ENCODE peak calls at places on chromosomes 1 and 21, in seven cellular contexts. One of them, this sample, is unnamed. For H3K4me1, the result is how much of the 10 kb centered on the place peaks cover.

GRCh38 chr1:23657659-23658275 is 33.8 kb upstream of the RPL11 start:
- DNase-seq in kidney: no peak
- DNase-seq in keratinocyte: no peak
- DNase-seq in mammary epithelial cell: peak
- DNase-seq in psoas muscle: peak
- DNase-seq in heart left ventricle: peak
- DNase-seq in cardiac muscle cell: peak
- DNase-seq in this sample: peak

GRCh38 chr1:109151146-109151545 is 37.2 kb downstream of the ELAPOR1 start:
- DNase-seq in keratinocyte: no peak
- DNase-seq in mammary epithelial cell: peak
- DNase-seq in psoas muscle: peak
- DNase-seq in heart left ventricle: peak
- DNase-seq in cardiac muscle cell: peak
- DNase-seq in kidney: peak
- DNase-seq in this sample: no peak

GRCh38 chr1:102588536-102588935 is 519.8 kb downstream of the COL11A1 start:
- DNase-seq in kidney: no peak
- DNase-seq in mammary epithelial cell: no peak
- DNase-seq in psoas muscle: no peak
- DNase-seq in heart left ventricle: peak
- DNase-seq in keratinocyte: no peak
- DNase-seq in cardiac muscle cell: no peak
- DNase-seq in this sample: no peak

GRCh38 chr1:243246916-243247315 is 8.2 kb downstream of the CEP170 start:
- DNase-seq in heart left ventricle: no peak
- DNase-seq in cardiac muscle cell: peak
- DNase-seq in psoas muscle: no peak
- DNase-seq in kidney: no peak
- DNase-seq in mammary epithelial cell: no peak
- DNase-seq in keratinocyte: no peak
- DNase-seq in this sample: no peak

GRCh38 chr1:239308701-239309333 is 77.6 kb upstream of the CHRM3 start:
- DNase-seq in mammary epithelial cell: peak
- DNase-seq in cardiac muscle cell: peak
- DNase-seq in kidney: no peak
- DNase-seq in psoas muscle: no peak
- DNase-seq in keratinocyte: no peak
- DNase-seq in heart left ventricle: peak
- DNase-seq in this sample: peak

GRCh38 chr1:42973304-42973703 is 14.6 kb upstream of the SLC2A1 start:
- DNase-seq in psoas muscle: no peak
- DNase-seq in heart left ventricle: peak
- DNase-seq in keratinocyte: no peak
- DNase-seq in cardiac muscle cell: no peak
- DNase-seq in kidney: no peak
- DNase-seq in mammary epithelial cell: no peak
- DNase-seq in this sample: no peak

GRCh38 chr21:41741253-41742072 is 25.4 kb downstream of the RIPK4 start:
- DNase-seq in keratinocyte: no peak
- DNase-seq in heart left ventricle: peak
- DNase-seq in psoas muscle: no peak
- DNase-seq in kidney: peak
- DNase-seq in cardiac muscle cell: no peak
- DNase-seq in mammary epithelial cell: no peak
- DNase-seq in this sample: no peak

GRCh38 chr1:29876441-29876840 is 640.1 kb downstream of the PTPRU start:
- DNase-seq in heart left ventricle: no peak
- DNase-seq in cardiac muscle cell: no peak
- DNase-seq in kidney: no peak
- DNase-seq in mammary epithelial cell: no peak
- DNase-seq in psoas muscle: no peak
- DNase-seq in keratinocyte: no peak
- DNase-seq in this sample: no peak

GRCh38 chr1:247908761-247909160 is 11.3 kb upstream of the OR2T8 start:
- DNase-seq in cardiac muscle cell: no peak
- DNase-seq in psoas muscle: no peak
- DNase-seq in heart left ventricle: no peak
- DNase-seq in keratinocyte: no peak
- DNase-seq in kidney: no peak
- DNase-seq in mammary epithelial cell: no peak
- DNase-seq in this sample: no peak

GRCh38 chr21:42550817-42551216 is 37.2 kb downstream of the SLC37A1 start:
- DNase-seq in cardiac muscle cell: no peak
- DNase-seq in heart left ventricle: no peak
- DNase-seq in mammary epithelial cell: no peak
- DNase-seq in psoas muscle: no peak
- DNase-seq in keratinocyte: no peak
- DNase-seq in kidney: no peak
- DNase-seq in this sample: no peak

GRCh38 chr1:24149854-24150227 is 6.9 kb upstream of the IL22RA1 start:
- DNase-seq in keratinocyte: peak
- DNase-seq in mammary epithelial cell: peak
- DNase-seq in cardiac muscle cell: peak
- DNase-seq in heart left ventricle: no peak
- DNase-seq in psoas muscle: no peak
- DNase-seq in kidney: no peak
- DNase-seq in this sample: no peak

GRCh38 chr1:146012703-146013565 is 8.6 kb downstream of the HJV start:
- DNase-seq in heart left ventricle: no peak
- DNase-seq in mammary epithelial cell: peak
- DNase-seq in kidney: no peak
- DNase-seq in psoas muscle: no peak
- DNase-seq in cardiac muscle cell: peak
- DNase-seq in keratinocyte: no peak
- DNase-seq in this sample: no peak

GRCh38 chr1:201566529-201566823 is 27.5 kb downstream of the NAV1 start:
- DNase-seq in mammary epithelial cell: no peak
- DNase-seq in cardiac muscle cell: no peak
- DNase-seq in psoas muscle: no peak
- DNase-seq in heart left ventricle: no peak
- DNase-seq in keratinocyte: no peak
- DNase-seq in kidney: no peak
- DNase-seq in this sample: no peak

GRCh38 chr1:24020032-24020431 is 39.9 kb upstream of the SRSF10 start:
- DNase-seq in keratinocyte: no peak
- DNase-seq in kidney: no peak
- DNase-seq in cardiac muscle cell: peak
- DNase-seq in heart left ventricle: no peak
- DNase-seq in psoas muscle: peak
- DNase-seq in mammary epithelial cell: no peak
- DNase-seq in this sample: no peak

GRCh38 chr1:211643324-211644212 is 31.9 kb downstream of the NEK2 start:
- DNase-seq in cardiac muscle cell: no peak
- DNase-seq in mammary epithelial cell: peak
- DNase-seq in heart left ventricle: no peak
- DNase-seq in keratinocyte: no peak
- DNase-seq in kidney: peak
- DNase-seq in psoas muscle: no peak
- DNase-seq in this sample: peak

GRCh38 chr1:233304489-233305102 is 9.1 kb upstream of the PCNX2 start:
- DNase-seq in mammary epithelial cell: peak
- DNase-seq in keratinocyte: no peak
- DNase-seq in psoas muscle: no peak
- DNase-seq in heart left ventricle: no peak
- DNase-seq in kidney: no peak
- DNase-seq in cardiac muscle cell: peak
- DNase-seq in this sample: no peak

GRCh38 chr1:197485790-197486189 is 217.7 kb downstream of the CRB1 start:
- DNase-seq in cardiac muscle cell: no peak
- DNase-seq in keratinocyte: no peak
- DNase-seq in psoas muscle: no peak
- DNase-seq in kidney: no peak
- DNase-seq in mammary epithelial cell: no peak
- DNase-seq in heart left ventricle: no peak
- DNase-seq in this sample: no peak

GRCh38 chr1:172145231-172145651 is 275.2 kb upstream of the C1orf105 start:
- DNase-seq in heart left ventricle: no peak
- DNase-seq in kidney: no peak
- DNase-seq in keratinocyte: no peak
- DNase-seq in mammary epithelial cell: no peak
- DNase-seq in cardiac muscle cell: peak
- DNase-seq in psoas muscle: no peak
- DNase-seq in this sample: no peak

GRCh38 chr21:26061437-26061836 is 109.1 kb downstream of the APP start:
- DNase-seq in cardiac muscle cell: peak
- DNase-seq in mammary epithelial cell: no peak
- DNase-seq in keratinocyte: no peak
- DNase-seq in heart left ventricle: no peak
- DNase-seq in psoas muscle: no peak
- DNase-seq in kidney: no peak
- DNase-seq in this sample: no peak

DNA sequence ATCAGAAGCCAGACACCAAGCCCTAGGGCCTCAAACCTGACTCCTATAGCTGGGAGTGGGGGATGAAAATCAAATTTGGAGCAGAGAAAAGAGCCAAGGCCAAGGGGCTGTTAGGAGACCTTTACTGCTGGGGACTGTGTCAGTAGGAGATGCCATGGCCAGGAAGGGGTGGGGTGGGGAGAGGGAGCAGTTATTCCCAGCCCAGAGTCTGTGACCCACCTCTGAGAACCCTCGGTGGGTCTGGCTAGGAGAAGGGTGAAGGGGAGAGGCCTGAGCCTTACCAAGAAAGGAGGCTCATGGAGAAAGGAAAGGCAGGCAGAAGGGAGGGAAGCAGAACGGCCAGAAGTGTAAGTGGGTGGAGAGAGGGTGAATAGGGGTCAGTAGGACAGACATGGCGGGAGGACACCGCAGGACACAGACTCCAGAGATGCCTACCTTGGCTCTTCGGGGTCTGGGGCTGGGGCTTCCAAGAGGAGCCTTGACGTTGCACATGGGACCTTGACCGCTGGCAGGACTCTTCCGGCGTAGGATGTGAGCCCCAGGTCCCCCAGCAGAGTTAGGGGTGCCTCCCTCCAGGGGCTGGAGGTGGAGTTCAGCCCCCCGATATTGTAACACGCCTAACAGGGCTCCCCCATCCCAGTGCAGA is 1.2 kb downstream of the ADAMTS4 start:
- DNase-seq in heart left ventricle: no peak
- DNase-seq in keratinocyte: no peak
- DNase-seq in cardiac muscle cell: no peak
- DNase-seq in mammary epithelial cell: no peak
- DNase-seq in psoas muscle: no peak
- DNase-seq in kidney: no peak
- DNase-seq in this sample: no peak
- H3K4me1 ChIP-seq in heart left ventricle: half or more
- H3K4me1 ChIP-seq in keratinocyte: under half
- H3K4me1 ChIP-seq in cardiac muscle cell: under half
- H3K4me1 ChIP-seq in mammary epithelial cell: under half
- H3K4me1 ChIP-seq in psoas muscle: under half
- H3K4me1 ChIP-seq in kidney: under half
- H3K4me1 ChIP-seq in this sample: under half

DNA sequence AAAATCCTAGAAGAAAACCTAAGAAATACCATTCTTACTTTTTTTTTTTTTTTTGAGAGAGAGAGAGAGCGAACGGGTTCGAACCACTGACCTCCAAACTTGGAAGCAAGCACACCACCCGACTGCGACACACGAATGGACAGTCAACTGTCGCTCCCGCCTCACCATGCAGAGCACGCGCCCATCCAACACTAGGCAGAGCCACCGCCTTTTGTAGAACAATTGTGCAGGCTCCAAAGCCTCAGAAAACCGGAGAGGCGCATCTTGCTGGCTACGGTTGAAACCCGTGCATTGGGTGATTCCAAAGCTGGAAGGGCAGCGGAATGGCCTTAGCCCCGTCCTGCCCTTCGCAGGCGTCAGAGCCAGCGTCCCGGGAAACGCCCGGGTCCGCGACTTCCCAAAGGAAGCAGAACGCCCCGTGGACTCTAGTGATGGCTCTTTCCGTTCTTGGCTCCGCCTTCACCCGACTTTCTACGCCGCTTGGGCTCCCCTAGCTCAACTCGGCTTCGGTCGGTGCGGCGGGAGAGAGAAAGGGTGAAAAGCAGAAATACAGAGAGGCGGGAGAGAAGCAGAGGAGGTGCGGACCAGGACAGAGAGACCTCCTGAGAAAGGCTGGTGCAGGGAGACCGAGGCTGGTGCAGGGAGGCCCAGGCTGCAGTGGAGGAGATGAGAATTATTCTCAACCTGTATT is 99.8 kb downstream of the PRKAB2 start:
- DNase-seq in kidney: peak
- DNase-seq in psoas muscle: no peak
- DNase-seq in cardiac muscle cell: peak
- DNase-seq in mammary epithelial cell: no peak
- DNase-seq in heart left ventricle: peak
- DNase-seq in keratinocyte: no peak
- DNase-seq in this sample: no peak
- H3K4me3 ChIP-seq in kidney: peak
- H3K4me3 ChIP-seq in psoas muscle: peak
- H3K4me3 ChIP-seq in cardiac muscle cell: peak
- H3K4me3 ChIP-seq in mammary epithelial cell: peak
- H3K4me3 ChIP-seq in heart left ventricle: no peak
- H3K4me3 ChIP-seq in keratinocyte: peak
- H3K4me3 ChIP-seq in this sample: peak

GRCh38 chr1:5937373-5937857 is 54.8 kb downstream of the NPHP4 start:
- DNase-seq in heart left ventricle: no peak
- DNase-seq in kidney: no peak
- DNase-seq in psoas muscle: no peak
- DNase-seq in keratinocyte: no peak
- DNase-seq in mammary epithelial cell: no peak
- DNase-seq in cardiac muscle cell: no peak
- DNase-seq in this sample: no peak
- H3K4me1 ChIP-seq in heart left ventricle: under half
- H3K4me1 ChIP-seq in kidney: under half
- H3K4me1 ChIP-seq in psoas muscle: under half
- H3K4me1 ChIP-seq in keratinocyte: under half
- H3K4me1 ChIP-seq in mammary epithelial cell: under half
- H3K4me1 ChIP-seq in cardiac muscle cell: under half
- H3K4me1 ChIP-seq in this sample: under half

GRCh38 chr1:61337981-61338848 is 255.9 kb downstream of the NFIA start:
- DNase-seq in kidney: peak
- DNase-seq in keratinocyte: no peak
- DNase-seq in heart left ventricle: peak
- DNase-seq in cardiac muscle cell: peak
- DNase-seq in psoas muscle: peak
- DNase-seq in mammary epithelial cell: peak
- DNase-seq in this sample: peak
- H3K4me3 ChIP-seq in kidney: peak
- H3K4me3 ChIP-seq in keratinocyte: no peak
- H3K4me3 ChIP-seq in heart left ventricle: no peak
- H3K4me3 ChIP-seq in cardiac muscle cell: no peak
- H3K4me3 ChIP-seq in psoas muscle: peak
- H3K4me3 ChIP-seq in mammary epithelial cell: peak
- H3K4me3 ChIP-seq in this sample: no peak

GRCh38 chr1:32652244-32652962 is 1.4 kb downstream of the RBBP4 start:
- DNase-seq in mammary epithelial cell: no peak
- DNase-seq in keratinocyte: no peak
- DNase-seq in heart left ventricle: no peak
- DNase-seq in kidney: no peak
- DNase-seq in cardiac muscle cell: no peak
- DNase-seq in psoas muscle: no peak
- DNase-seq in this sample: no peak
- H3K4me1 ChIP-seq in mammary epithelial cell: under half
- H3K4me1 ChIP-seq in keratinocyte: under half
- H3K4me1 ChIP-seq in heart left ventricle: half or more
- H3K4me1 ChIP-seq in kidney: under half
- H3K4me1 ChIP-seq in cardiac muscle cell: under half
- H3K4me1 ChIP-seq in psoas muscle: under half
- H3K4me1 ChIP-seq in this sample: under half

GRCh38 chr1:169457443-169457842 is 28.3 kb downstream of the SLC19A2 start:
- DNase-seq in keratinocyte: no peak
- DNase-seq in heart left ventricle: no peak
- DNase-seq in kidney: no peak
- DNase-seq in psoas muscle: no peak
- DNase-seq in mammary epithelial cell: no peak
- DNase-seq in cardiac muscle cell: no peak
- DNase-seq in this sample: no peak
- H3K4me3 ChIP-seq in keratinocyte: no peak
- H3K4me3 ChIP-seq in heart left ventricle: no peak
- H3K4me3 ChIP-seq in kidney: no peak
- H3K4me3 ChIP-seq in psoas muscle: no peak
- H3K4me3 ChIP-seq in mammary epithelial cell: no peak
- H3K4me3 ChIP-seq in cardiac muscle cell: no peak
- H3K4me3 ChIP-seq in this sample: no peak